ENCODE peak calls at places on chromosomes 6 and 20, in seven cellular contexts. K is fibroblast of lung; B is heart right ventricle; Y is ovary; E is CD4-positive, alpha-beta T cell; P is lower lobe of right lung; Z is RWPE1. S is an unnamed sample.

GRCh38 chr6:35174043-35174434 is 32.9 kb upstream of the TCP11 start:
- DNase-seq in K (no peak), B (no peak), Y (no peak), E (no peak), P (no peak), Z (no peak), S (no peak)

GRCh38 chr6:24307881-24308280 is 50.0 kb downstream of the DCDC2 start:
- DNase-seq in K (peak), B (no peak), Y (no peak), E (no peak), P (no peak), Z (no peak), S (peak)

GRCh38 chr6:41503841-41504525 is 42.2 kb upstream of the FOXP4 start:
- DNase-seq in K (peak), B (no peak), Y (peak), E (no peak), P (no peak), Z (peak), S (no peak)

GRCh38 chr6:157946865-157947532 is 34.7 kb upstream of the SYNJ2 start:
- DNase-seq in K (no peak), B (no peak), Y (no peak), E (no peak), P (no peak), Z (no peak), S (no peak)

GRCh38 chr20:45341939-45342862 is 6.0 kb downstream of the SDC4 start:
- DNase-seq in K (peak), B (peak), Y (peak), E (no peak), P (peak), Z (peak), S (peak)

GRCh38 chr6:5095236-5095635 is 10.1 kb downstream of the PPP1R3G start:
- DNase-seq in K (peak), B (no peak), Y (no peak), E (no peak), P (no peak), Z (no peak), S (no peak)

GRCh38 chr6:47157653-47158219 is 115.6 kb upstream of the ADGRF1 start:
- DNase-seq in K (no peak), B (no peak), Y (no peak), E (no peak), P (no peak), Z (no peak), S (no peak)

GRCh38 chr6:29631860-29632731 is 887 bp downstream of the GABBR1 start:
- DNase-seq in K (peak), B (peak), Y (peak), E (peak), P (peak), Z (peak), S (peak)

GRCh38 chr6:71289039-71289801 is 609 bp downstream of the OGFRL1 start:
- DNase-seq in K (peak), B (no peak), Y (peak), E (peak), P (peak), Z (peak), S (peak)

GRCh38 chr6:99031957-99032356 is 84.2 kb upstream of the FBXL4 start:
- DNase-seq in K (no peak), B (no peak), Y (no peak), E (no peak), P (no peak), Z (no peak), S (no peak)

GRCh38 chr6:105692630-105693212 is 289.8 kb upstream of the PREP start:
- DNase-seq in K (no peak), B (no peak), Y (no peak), E (no peak), P (no peak), Z (no peak), S (no peak)

GRCh38 chr6:39091163-39091562 is 23.8 kb downstream of the SAYSD1 start:
- DNase-seq in K (no peak), B (no peak), Y (no peak), E (no peak), P (no peak), Z (peak), S (no peak)

GRCh38 chr6:52664991-52665686 is 5.8 kb upstream of the TMEM14A start:
- DNase-seq in K (no peak), B (no peak), Y (no peak), E (no peak), P (no peak), Z (no peak), S (no peak)

GRCh38 chr20:40442181-40442963 is 246.7 kb downstream of the MAFB start:
- DNase-seq in K (no peak), B (no peak), Y (no peak), E (no peak), P (no peak), Z (no peak), S (peak)
- TF ChIP-seq CTCF in K (peak), B (no peak), Y (no peak), E (no peak), P (peak), Z (no peak), S (peak)

DNA sequence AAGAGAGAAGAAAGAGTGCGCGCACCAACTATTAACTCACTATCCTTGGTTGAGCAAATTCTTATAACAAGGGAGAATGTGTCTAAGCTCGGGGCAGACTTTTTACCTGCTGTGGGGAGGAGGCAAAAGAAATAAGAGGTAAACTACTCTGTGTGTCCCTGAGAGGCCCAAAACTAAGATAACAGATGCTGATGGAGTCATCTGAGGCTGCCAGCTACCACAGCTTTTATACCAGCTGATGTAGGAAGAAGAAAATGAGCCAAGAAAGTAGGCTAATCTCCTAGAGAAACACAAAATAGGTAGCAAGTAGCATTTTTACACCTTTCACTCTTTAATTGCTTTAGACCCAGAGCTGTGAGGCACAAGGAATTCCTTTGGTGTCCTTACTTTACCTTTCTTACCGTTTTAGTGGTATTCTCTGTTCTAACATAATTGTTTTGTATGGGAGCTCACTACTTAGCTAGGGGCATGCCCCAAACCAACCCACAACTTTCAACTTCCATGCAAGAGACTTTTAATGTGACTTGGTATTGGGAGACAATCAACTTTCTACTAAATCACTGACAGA is 27.8 kb upstream of the PIM1 start:
- DNase-seq in K (peak), B (no peak), Y (no peak), E (no peak), P (no peak), Z (no peak), S (peak)
- H3K27ac ChIP-seq in K (no peak), B (no peak), Y (peak), E (no peak), P (no peak), Z (no peak), S (peak)

GRCh38 chr6:148951662-148952061 is 204.8 kb downstream of the UST start:
- DNase-seq in K (no peak), B (no peak), Y (no peak), E (no peak), P (no peak), Z (no peak), S (no peak)
- TF ChIP-seq CTCF in K (no peak), B (no peak), Y (no peak), E (no peak), P (no peak), Z (no peak), S (no peak)

GRCh38 chr20:63254536-63255384 is 497 bp upstream of the NKAIN4 start:
- DNase-seq in K (no peak), B (no peak), Y (no peak), E (no peak), P (no peak), Z (no peak), S (peak)
- H3K27ac ChIP-seq in K (no peak), B (no peak), Y (no peak), E (no peak), P (no peak), Z (no peak), S (no peak)

S was measured in cardiac muscle cell.